ENCODE peak calls at places on chromosomes 2 and 18, in four cellular contexts. K is cardiac muscle cell, A is ovary, C is BJ. I is an unnamed sample.

GRCh38 chr18:48805826-48806535 is 144.8 kb downstream of the SMAD7 start:
- DNase-seq in C (no peak), K (no peak), A (peak), I (no peak)

GRCh38 chr2:232389327-232389726 is 10.8 kb downstream of the ALPP start:
- DNase-seq in A (no peak), C (no peak), K (no peak), I (no peak)

GRCh38 chr2:57185568-57185967 is 861.0 kb upstream of the VRK2 start:
- DNase-seq in A (no peak), K (no peak), C (no peak), I (no peak)

GRCh38 chr2:11187083-11187619 is 31.9 kb downstream of the SLC66A3 start:
- DNase-seq in A (no peak), C (peak), K (no peak), I (peak)

GRCh38 chr18:76923485-76924085 is 101.2 kb downstream of the ZNF236 start:
- DNase-seq in C (no peak), A (no peak), K (peak), I (no peak)

GRCh38 chr2:3099860-3100234 is 277.8 kb downstream of the EIPR1 start:
- DNase-seq in A (no peak), K (no peak), C (no peak), I (no peak)

GRCh38 chr2:172480301-172481218 is 53.2 kb downstream of the ITGA6 start:
- DNase-seq in C (no peak), K (peak), A (peak), I (no peak)

GRCh38 chr2:28976584-28976983 is 4.5 kb upstream of the TOGARAM2 start:
- DNase-seq in C (no peak), K (peak), A (no peak), I (no peak)

GRCh38 chr2:205435970-205436369 is 246.3 kb upstream of the NRP2 start:
- DNase-seq in C (no peak), K (no peak), A (no peak), I (no peak)

GRCh38 chr2:163852616-163853015 is 116.8 kb upstream of the FIGN start:
- DNase-seq in K (no peak), C (no peak), A (no peak), I (no peak)

GRCh38 chr18:21747764-21748693 is 7.4 kb downstream of the MIB1 start:
- DNase-seq in K (no peak), A (no peak), C (no peak), I (no peak)

GRCh38 chr2:231057590-231057989 is 923 bp downstream of the PSMD1 start:
- DNase-seq in A (no peak), C (no peak), K (peak), I (no peak)

GRCh38 chr18:62399781-62400308 is 74.7 kb downstream of the TNFRSF11A start:
- DNase-seq in K (peak), C (no peak), A (no peak), I (no peak)

GRCh38 chr2:112827786-112828185 is 8.8 kb downstream of the IL1B start:
- DNase-seq in C (no peak), K (no peak), A (no peak), I (no peak)

GRCh38 chr2:231939022-231939421 is 12.8 kb upstream of the NPPC start:
- DNase-seq in K (no peak), C (no peak), A (no peak), I (no peak)

GRCh38 chr2:168584934-168585333 is 128.9 kb downstream of the CERS6 start:
- DNase-seq in C (no peak), K (no peak), A (no peak), I (no peak)

GRCh38 chr2:172893654-172894053 is 158.0 kb downstream of the RAPGEF4 start:
- DNase-seq in A (no peak), K (no peak), C (no peak), I (no peak)

GRCh38 chr18:69935319-69936190 is 12.1 kb downstream of the CD226 start:
- DNase-seq in K (peak), C (no peak), A (no peak), I (no peak)

GRCh38 chr2:3189076-3189591 is 188.5 kb downstream of the EIPR1 start:
- DNase-seq in K (no peak), C (no peak), A (no peak), I (no peak)

GRCh38 chr2:121017411-121017810 is 267.6 kb downstream of the TFCP2L1 start:
- DNase-seq in C (no peak), A (no peak), K (no peak), I (no peak)

GRCh38 chr2:217338306-217338916 is 478.5 kb upstream of the TNP1 start:
- DNase-seq in K (no peak), A (no peak), C (peak), I (peak)

GRCh38 chr2:57965961-57966360 is 80.6 kb upstream of the VRK2 start:
- DNase-seq in C (no peak), A (no peak), K (no peak), I (no peak)

GRCh38 chr2:222319576-222320440 is 21.0 kb upstream of the PAX3 start:
- DNase-seq in C (no peak), K (peak), A (no peak), I (no peak)

GRCh38 chr2:104547251-104547650 is 306.7 kb upstream of the POU3F3 start:
- DNase-seq in K (no peak), A (no peak), C (no peak), I (no peak)

GRCh38 chr2:26172866-26173595 is at the start of gene GAREM2:
- DNase-seq in K (peak), C (no peak), A (no peak), I (no peak)

GRCh38 chr2:221377597-221377996 is 194.5 kb downstream of the EPHA4 start:
- DNase-seq in C (no peak), K (no peak), A (no peak), I (no peak)

GRCh38 chr2:153047220-153047619 is 328.8 kb downstream of the ARL6IP6 start:
- DNase-seq in A (no peak), C (no peak), K (peak), I (no peak)

GRCh38 chr18:10519999-10520935 is 5.6 kb upstream of the NAPG start:
- DNase-seq in A (peak), K (peak), C (peak), I (peak)

GRCh38 chr2:32009479-32010256 is 1.1 kb downstream of the MEMO1 start:
- DNase-seq in C (no peak), K (peak), A (peak), I (no peak)

GRCh38 chr2:223549215-223549614 is 52.9 kb downstream of the SCG2 start:
- DNase-seq in C (peak), K (no peak), A (no peak), I (peak)

GRCh38 chr2:174059178-174059874 is 94.2 kb upstream of the SP3 start:
- DNase-seq in K (no peak), C (peak), A (no peak), I (no peak)

GRCh38 chr2:66984864-66985263 is 412.3 kb upstream of the ETAA1 start:
- DNase-seq in A (no peak), C (no peak), K (no peak), I (no peak)

GRCh38 chr2:128537646-128538045 is 219.0 kb upstream of the HS6ST1 start:
- DNase-seq in K (no peak), A (no peak), C (no peak), I (no peak)

GRCh38 chr2:239312741-239313246 is 88.0 kb downstream of the HDAC4 start:
- DNase-seq in K (no peak), A (peak), C (no peak), I (no peak)

GRCh38 chr2:96875498-96876035 is 5.7 kb upstream of the SEMA4C start:
- DNase-seq in C (no peak), K (no peak), A (no peak), I (no peak)
- TF ChIP-seq CTCF in C (no peak), K (no peak), A (no peak), I (no peak)

GRCh38 chr2:17441790-17442189 is 76.5 kb downstream of the RAD51AP2 start:
- DNase-seq in K (no peak), C (no peak), A (no peak), I (no peak)
- H3K4me3 ChIP-seq in K (no peak), C (no peak), A (no peak), I (no peak)

GRCh38 chr2:149486664-149487063 is 100.9 kb downstream of the MMADHC start:
- DNase-seq in K (no peak), C (no peak), A (no peak), I (no peak)

GRCh38 chr2:149489452-149489851 is 98.1 kb downstream of the MMADHC start:
- DNase-seq in K (no peak), A (no peak), C (no peak), I (no peak)

GRCh38 chr2:149490296-149490695 is 97.3 kb downstream of the MMADHC start:
- DNase-seq in A (no peak), C (no peak), K (no peak), I (peak)

GRCh38 chr2:149488719-149489440 is 98.7 kb downstream of the MMADHC start:
- DNase-seq in C (no peak), A (no peak), K (no peak), I (no peak)

GRCh38 chr2:149487189-149487588 is 100.4 kb downstream of the MMADHC start:
- DNase-seq in A (no peak), K (no peak), C (no peak), I (no peak)
- TF ChIP-seq CTCF in A (no peak), K (no peak), C (no peak), I (peak)

GRCh38 chr18:456361-456821 is 44.1 kb downstream of the COLEC12 start:
- DNase-seq in C (no peak), A (no peak), K (no peak), I (peak)

GRCh38 chr18:459801-460200 is 40.7 kb downstream of the COLEC12 start:
- DNase-seq in K (no peak), C (no peak), A (no peak), I (no peak)

GRCh38 chr18:458016-458415 is 42.5 kb downstream of the COLEC12 start:
- DNase-seq in A (no peak), K (no peak), C (no peak), I (no peak)

GRCh38 chr18:457533-457932 is 43.0 kb downstream of the COLEC12 start:
- DNase-seq in A (no peak), C (no peak), K (no peak), I (no peak)

DNA sequence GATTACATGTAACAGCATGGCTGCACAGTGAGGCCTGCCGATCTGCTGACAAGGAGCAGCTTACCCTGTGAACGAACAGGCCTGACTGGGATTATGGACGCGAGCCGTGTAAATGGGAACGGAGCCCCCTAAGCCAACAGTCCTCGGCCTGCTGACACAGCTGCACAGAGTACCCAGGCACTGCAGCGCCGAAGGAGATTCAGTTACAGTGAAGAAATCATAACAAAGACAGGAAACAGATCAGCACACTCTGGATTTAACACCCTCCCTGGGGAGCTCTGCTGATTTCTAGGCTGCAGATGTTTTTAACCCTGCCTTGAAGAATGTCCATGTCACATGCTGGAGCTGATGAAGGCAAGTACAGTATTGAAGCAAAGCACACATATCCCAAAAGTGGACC is 43.4 kb downstream of the COLEC12 start:
- DNase-seq in A (no peak), C (no peak), K (no peak), I (peak)
- H3K4me3 ChIP-seq in A (no peak), C (no peak), K (no peak), I (no peak)

GRCh38 chr2:69780907-69781306 is 39.0 kb downstream of the ANXA4 start:
- DNase-seq in K (no peak), A (no peak), C (no peak), I (no peak)
- TF ChIP-seq CTCF in K (no peak), A (no peak), C (no peak), I (no peak)

GRCh38 chr18:59318460-59318859 is at the start of gene CPLX4:
- DNase-seq in K (no peak), C (no peak), A (no peak), I (no peak)
- H3K4me3 ChIP-seq in K (no peak), C (no peak), A (no peak), I (no peak)

DNA sequence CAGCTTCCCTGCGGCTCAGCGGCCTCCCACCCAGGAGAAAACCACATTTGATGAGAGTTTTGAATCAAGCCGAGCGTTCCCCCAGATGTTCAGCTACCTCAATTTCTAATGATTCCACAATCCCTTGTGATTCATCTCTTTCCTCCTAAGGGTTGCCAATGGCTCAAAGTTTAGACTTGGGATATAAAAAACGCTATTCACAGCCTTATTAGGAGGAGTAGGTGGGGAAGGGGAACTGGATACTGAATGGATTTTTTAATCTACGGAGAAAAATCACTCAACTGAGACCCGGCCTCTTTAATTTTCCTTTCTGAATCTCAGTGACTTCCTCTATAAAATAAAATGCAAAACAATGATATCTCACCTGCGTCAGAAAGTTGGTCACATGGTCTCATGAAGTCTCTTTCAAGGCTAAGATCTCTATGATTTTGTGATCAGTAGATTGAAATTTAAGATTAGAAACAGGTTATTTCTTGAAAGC is 192.6 kb upstream of the TCF4 start:
- DNase-seq in C (no peak), K (no peak), A (no peak), I (no peak)
- TF ChIP-seq CTCF in C (no peak), K (no peak), A (no peak), I (no peak)

DNA sequence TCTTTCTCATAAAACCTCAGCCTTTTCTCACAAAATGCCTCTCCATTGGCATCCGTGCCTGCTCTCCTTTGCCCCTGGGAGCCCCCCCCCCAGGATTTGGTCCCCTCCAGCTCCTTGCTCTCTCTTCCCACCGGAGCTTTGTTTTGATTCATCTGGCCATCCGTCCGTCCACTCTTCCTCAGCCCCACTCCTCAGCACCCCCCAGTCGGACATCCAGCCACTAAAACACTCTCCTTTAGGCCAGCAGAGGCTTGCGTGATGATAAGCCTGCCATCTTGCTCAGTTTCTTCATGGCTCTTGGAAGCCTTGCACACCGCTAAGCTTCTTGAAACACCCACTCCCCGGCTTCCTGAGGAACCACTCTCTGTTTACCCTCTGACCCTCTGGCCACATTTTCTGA is 31.5 kb upstream of the GNAL start:
- DNase-seq in C (no peak), A (no peak), K (no peak), I (no peak)
- H3K4me3 ChIP-seq in C (no peak), A (no peak), K (no peak), I (no peak)